ENCODE peak calls at places on chromosomes 13 and 19, in four cellular contexts. One of them, this sample, is unnamed.

GRCh38 chr13:50222569-50223332 is 207.5 kb downstream of the KCNRG start:
- DNase-seq in thoracic aorta: peak; percentile 31
- DNase-seq in upper lobe of right lung: peak; percentile 83
- DNase-seq in pancreas: peak; percentile 71
- DNase-seq in this sample: peak; percentile 94

GRCh38 chr19:56119585-56119978 is 1.5 kb downstream of the ZNF787 start:
- DNase-seq in thoracic aorta: no peak
- DNase-seq in upper lobe of right lung: peak; percentile 71
- DNase-seq in pancreas: peak; percentile 85
- DNase-seq in this sample: no peak

GRCh38 chr19:12766051-12766521 is 9.3 kb downstream of the HOOK2 start:
- DNase-seq in thoracic aorta: no peak
- DNase-seq in upper lobe of right lung: peak; percentile 94
- DNase-seq in pancreas: peak; percentile 91
- DNase-seq in this sample: peak; percentile 96

GRCh38 chr19:6532244-6532999 is 1.6 kb downstream of the TNFSF9 start:
- DNase-seq in thoracic aorta: no peak
- DNase-seq in upper lobe of right lung: no peak
- DNase-seq in pancreas: peak; percentile 29
- DNase-seq in this sample: no peak

GRCh38 chr13:113930711-113931637 is 42.9 kb downstream of the C13orf46 start:
- DNase-seq in thoracic aorta: peak; percentile 0
- DNase-seq in upper lobe of right lung: peak; percentile 62
- DNase-seq in pancreas: no peak
- DNase-seq in this sample: peak; percentile 53

GRCh38 chr19:7522923-7523667 is 671 bp downstream of the MCOLN1 start:
- DNase-seq in thoracic aorta: no peak
- DNase-seq in upper lobe of right lung: no peak
- DNase-seq in pancreas: peak; percentile 80
- DNase-seq in this sample: peak; percentile 78

GRCh38 chr13:108679989-108680388 is 50.6 kb downstream of the MYO16 start:
- DNase-seq in thoracic aorta: no peak
- DNase-seq in upper lobe of right lung: no peak
- DNase-seq in pancreas: no peak
- DNase-seq in this sample: no peak

GRCh38 chr13:78785764-78786163 is 126.8 kb upstream of the OBI1 start:
- DNase-seq in thoracic aorta: no peak
- DNase-seq in upper lobe of right lung: no peak
- DNase-seq in pancreas: no peak
- DNase-seq in this sample: no peak

GRCh38 chr19:1624458-1624857 is 19.2 kb upstream of the UQCR11 start:
- DNase-seq in thoracic aorta: no peak
- DNase-seq in upper lobe of right lung: no peak
- DNase-seq in pancreas: no peak
- DNase-seq in this sample: no peak

GRCh38 chr13:94339116-94339687 is 140.3 kb downstream of the DCT start:
- DNase-seq in thoracic aorta: no peak
- DNase-seq in upper lobe of right lung: no peak
- DNase-seq in pancreas: no peak
- DNase-seq in this sample: peak; percentile 65

DNA sequence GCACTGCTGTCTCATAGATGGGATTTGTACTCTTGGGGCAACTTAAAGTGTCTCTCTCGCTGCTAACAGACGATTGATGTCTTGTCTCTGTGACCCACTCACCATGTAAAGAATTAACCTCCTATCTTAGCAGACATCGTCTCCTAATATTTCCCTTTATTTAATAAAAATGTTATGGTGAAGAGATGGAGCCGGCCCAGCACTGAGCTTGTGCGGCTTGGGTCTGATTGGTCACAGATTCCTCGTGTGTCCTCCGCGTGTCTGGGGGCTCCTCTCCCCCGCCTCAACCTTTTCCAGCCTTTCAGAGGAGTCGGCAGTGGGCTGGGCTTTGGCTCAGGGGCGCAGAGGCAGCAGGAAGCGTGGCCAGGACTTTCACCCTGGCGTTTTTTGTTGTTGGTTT is 13.2 kb upstream of the CRTC1 start:
- DNase-seq in thoracic aorta: no peak
- DNase-seq in upper lobe of right lung: no peak
- DNase-seq in pancreas: no peak
- DNase-seq in this sample: no peak
- TF ChIP-seq CTCF in thoracic aorta: no peak
- TF ChIP-seq CTCF in upper lobe of right lung: no peak
- TF ChIP-seq CTCF in pancreas: no peak
- TF ChIP-seq CTCF in this sample: no peak

DNA sequence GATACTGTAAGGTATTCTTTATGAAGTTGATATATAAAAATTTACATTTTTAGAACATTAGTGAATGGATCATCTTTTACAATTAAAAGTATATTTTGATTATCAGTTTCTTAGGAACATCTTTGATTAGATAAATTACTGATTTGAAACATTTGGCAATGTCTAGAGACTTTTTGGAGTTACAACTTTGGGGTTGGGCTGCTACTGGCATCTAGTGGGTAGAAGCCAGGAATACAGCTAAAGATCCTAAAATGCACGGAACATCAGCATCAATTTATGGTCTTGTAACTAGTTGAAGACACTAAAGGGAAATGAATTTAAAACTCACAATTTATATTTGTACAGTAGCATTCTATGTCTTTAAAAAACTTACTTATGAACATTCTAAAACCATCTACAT is 19.9 kb downstream of the POMP start:
- DNase-seq in thoracic aorta: no peak
- DNase-seq in upper lobe of right lung: no peak
- DNase-seq in pancreas: no peak
- DNase-seq in this sample: no peak
- TF ChIP-seq CTCF in thoracic aorta: no peak
- TF ChIP-seq CTCF in upper lobe of right lung: no peak
- TF ChIP-seq CTCF in pancreas: no peak
- TF ChIP-seq CTCF in this sample: no peak

DNA sequence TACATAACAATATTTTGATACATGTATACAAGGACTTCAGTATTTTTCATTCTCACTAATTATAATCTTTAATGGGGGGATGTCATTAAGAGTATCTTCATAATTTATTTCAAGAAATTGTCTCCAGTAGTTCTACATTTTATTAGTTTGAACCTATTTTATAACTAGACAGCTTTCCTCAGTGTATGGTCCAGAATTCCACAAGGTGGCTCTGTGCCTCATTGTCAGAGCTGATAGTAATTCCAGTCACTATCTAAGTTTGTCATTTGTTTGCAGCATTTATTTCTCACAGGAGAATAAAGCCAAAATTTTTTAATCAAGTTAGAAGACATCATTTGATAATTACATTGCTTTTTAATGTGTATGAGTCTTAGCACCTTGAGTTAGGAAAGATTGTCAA is 1633.0 kb upstream of the PCDH20 start:
- DNase-seq in thoracic aorta: no peak
- DNase-seq in upper lobe of right lung: no peak
- DNase-seq in pancreas: no peak
- DNase-seq in this sample: no peak
- TF ChIP-seq CTCF in thoracic aorta: no peak
- TF ChIP-seq CTCF in upper lobe of right lung: no peak
- TF ChIP-seq CTCF in pancreas: no peak
- TF ChIP-seq CTCF in this sample: no peak

GRCh38 chr19:538641-539428 is 5.0 kb upstream of the GZMM start:
- DNase-seq in thoracic aorta: no peak
- DNase-seq in upper lobe of right lung: no peak
- DNase-seq in pancreas: peak; percentile 70
- DNase-seq in this sample: peak; percentile 72

GRCh38 chr19:535017-535835 is 3.7 kb downstream of the CDC34 start:
- DNase-seq in thoracic aorta: no peak
- DNase-seq in upper lobe of right lung: no peak
- DNase-seq in pancreas: peak; percentile 84
- DNase-seq in this sample: peak; percentile 75

GRCh38 chr19:534088-534487 is 2.5 kb downstream of the CDC34 start:
- DNase-seq in thoracic aorta: no peak
- DNase-seq in upper lobe of right lung: no peak
- DNase-seq in pancreas: peak; percentile 70
- DNase-seq in this sample: peak; percentile 78

GRCh38 chr19:536881-537404 is 5.4 kb downstream of the CDC34 start:
- DNase-seq in thoracic aorta: no peak
- DNase-seq in upper lobe of right lung: no peak
- DNase-seq in pancreas: peak; percentile 75
- DNase-seq in this sample: peak; percentile 72

GRCh38 chr19:536031-536880 is 4.7 kb downstream of the CDC34 start:
- DNase-seq in thoracic aorta: no peak
- DNase-seq in upper lobe of right lung: no peak
- DNase-seq in pancreas: peak; percentile 77
- DNase-seq in this sample: peak; percentile 73
- TF ChIP-seq CTCF in thoracic aorta: no peak
- TF ChIP-seq CTCF in upper lobe of right lung: no peak
- TF ChIP-seq CTCF in pancreas: no peak
- TF ChIP-seq CTCF in this sample: no peak

DNA sequence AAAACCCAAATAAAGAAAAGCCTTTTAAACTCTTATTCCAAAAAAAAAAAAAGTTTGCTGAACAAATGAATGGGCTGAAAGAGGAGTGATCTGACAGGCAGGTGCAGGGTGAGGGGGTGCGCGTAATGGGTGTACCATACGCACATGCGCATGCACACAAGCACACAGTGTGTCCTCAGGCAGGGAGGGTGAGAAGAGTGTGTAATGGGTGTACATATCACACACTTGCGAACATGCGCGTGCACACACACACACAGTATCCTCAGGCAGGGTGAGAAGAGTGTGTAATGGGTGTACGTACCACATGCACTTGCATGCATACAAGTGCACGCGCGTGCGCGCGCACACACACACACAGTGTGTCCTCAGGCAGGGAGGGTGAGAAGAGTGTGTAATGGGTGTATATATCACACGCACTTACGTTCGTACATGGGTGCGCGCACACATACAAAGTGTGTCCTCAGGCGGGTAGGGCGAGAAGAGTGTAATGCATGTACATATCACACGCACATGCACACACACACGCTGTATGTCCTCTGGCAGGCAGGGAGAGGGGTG is 70.2 kb downstream of the CEBPG start:
- DNase-seq in thoracic aorta: no peak
- DNase-seq in upper lobe of right lung: peak; percentile 44
- DNase-seq in pancreas: no peak
- DNase-seq in this sample: peak; percentile 32
- TF ChIP-seq CTCF in thoracic aorta: no peak
- TF ChIP-seq CTCF in upper lobe of right lung: no peak
- TF ChIP-seq CTCF in pancreas: no peak
- TF ChIP-seq CTCF in this sample: no peak

DNA sequence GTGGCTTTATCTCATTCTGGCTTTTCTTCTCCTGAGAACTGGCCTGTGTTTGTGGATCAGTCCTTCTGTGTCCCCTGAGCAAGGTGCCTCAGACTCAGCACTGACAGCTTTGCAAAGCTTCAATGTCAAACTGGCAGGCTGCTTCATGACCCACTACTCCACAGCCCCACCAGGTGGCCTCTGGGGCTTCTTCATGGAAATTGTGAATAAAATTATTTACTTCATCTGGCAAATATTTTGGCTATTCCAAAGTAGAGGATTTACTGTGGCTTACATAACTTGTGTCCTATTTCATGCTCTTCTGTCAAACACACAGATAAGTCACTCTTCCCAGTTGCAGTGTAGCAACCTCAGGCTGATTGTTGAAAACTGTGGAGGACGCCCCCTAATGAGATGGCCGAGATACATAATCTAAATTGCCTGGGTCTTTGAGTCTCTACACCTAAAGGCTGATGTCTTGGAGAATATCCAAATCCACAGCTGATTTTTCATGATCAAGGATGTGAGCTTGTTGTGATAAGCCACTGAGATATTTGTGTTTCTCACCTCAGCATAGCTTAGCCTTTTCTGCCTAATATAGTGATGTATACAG is 721.9 kb upstream of the SLC10A2 start:
- DNase-seq in thoracic aorta: no peak
- DNase-seq in upper lobe of right lung: no peak
- DNase-seq in pancreas: no peak
- DNase-seq in this sample: no peak
- TF ChIP-seq CTCF in thoracic aorta: no peak
- TF ChIP-seq CTCF in upper lobe of right lung: no peak
- TF ChIP-seq CTCF in pancreas: no peak
- TF ChIP-seq CTCF in this sample: peak; percentile 8

GRCh38 chr19:46351241-46352041 is 4.6 kb downstream of the PPP5C start:
- DNase-seq in thoracic aorta: peak; percentile 47
- DNase-seq in upper lobe of right lung: peak; percentile 90
- DNase-seq in pancreas: peak; percentile 85
- DNase-seq in this sample: peak; percentile 91
- TF ChIP-seq CTCF in thoracic aorta: no peak
- TF ChIP-seq CTCF in upper lobe of right lung: no peak
- TF ChIP-seq CTCF in pancreas: no peak
- TF ChIP-seq CTCF in this sample: no peak